ENCODE peak calls at places on chromosomes 12 and 14, in six cellular contexts. One of them, this sample, is unnamed.

GRCh38 chr14:24784981-24785380 is 151.0 kb upstream of the GZMB start:
- DNase-seq in heart left ventricle: no peak
- DNase-seq in iris pigment epithelial cell: no peak
- DNase-seq in right cardiac atrium: no peak
- DNase-seq in NCI-H2081: no peak
- DNase-seq in OCI-LY7: no peak
- DNase-seq in this sample: no peak

GRCh38 chr14:37864861-37865718 is 269.7 kb downstream of the TTC6 start:
- DNase-seq in heart left ventricle: no peak
- DNase-seq in iris pigment epithelial cell: peak
- DNase-seq in right cardiac atrium: no peak
- DNase-seq in NCI-H2081: no peak
- DNase-seq in OCI-LY7: no peak
- DNase-seq in this sample: no peak

GRCh38 chr12:68286396-68286795 is 33.0 kb upstream of the IL22 start:
- DNase-seq in heart left ventricle: no peak
- DNase-seq in iris pigment epithelial cell: no peak
- DNase-seq in right cardiac atrium: no peak
- DNase-seq in NCI-H2081: no peak
- DNase-seq in OCI-LY7: no peak
- DNase-seq in this sample: no peak

GRCh38 chr14:54478621-54479215 is 10.1 kb downstream of the GMFB start:
- DNase-seq in heart left ventricle: no peak
- DNase-seq in iris pigment epithelial cell: no peak
- DNase-seq in right cardiac atrium: no peak
- DNase-seq in NCI-H2081: no peak
- DNase-seq in OCI-LY7: no peak
- DNase-seq in this sample: no peak

GRCh38 chr12:49060237-49061156 is at the start of gene KMT2D:
- DNase-seq in heart left ventricle: peak
- DNase-seq in iris pigment epithelial cell: peak
- DNase-seq in right cardiac atrium: peak
- DNase-seq in NCI-H2081: peak
- DNase-seq in OCI-LY7: peak
- DNase-seq in this sample: peak

GRCh38 chr12:121871501-121871900 is 12.8 kb upstream of the HPD start:
- DNase-seq in heart left ventricle: no peak
- DNase-seq in iris pigment epithelial cell: no peak
- DNase-seq in right cardiac atrium: no peak
- DNase-seq in NCI-H2081: no peak
- DNase-seq in OCI-LY7: no peak
- DNase-seq in this sample: no peak

GRCh38 chr12:99444859-99445316 is 202.7 kb upstream of the GARIN6 start:
- DNase-seq in heart left ventricle: no peak
- DNase-seq in iris pigment epithelial cell: no peak
- DNase-seq in right cardiac atrium: no peak
- DNase-seq in NCI-H2081: no peak
- DNase-seq in OCI-LY7: no peak
- DNase-seq in this sample: no peak

GRCh38 chr14:65846469-65846868 is 433.9 kb downstream of the FUT8 start:
- DNase-seq in heart left ventricle: no peak
- DNase-seq in iris pigment epithelial cell: no peak
- DNase-seq in right cardiac atrium: no peak
- DNase-seq in NCI-H2081: no peak
- DNase-seq in OCI-LY7: no peak
- DNase-seq in this sample: no peak

GRCh38 chr14:68741839-68742470 is 50.9 kb downstream of the ZFP36L1 start:
- DNase-seq in heart left ventricle: no peak
- DNase-seq in iris pigment epithelial cell: no peak
- DNase-seq in right cardiac atrium: no peak
- DNase-seq in NCI-H2081: no peak
- DNase-seq in OCI-LY7: peak
- DNase-seq in this sample: no peak

GRCh38 chr12:106282457-106283097 is 20.0 kb upstream of the TCP11L2 start:
- DNase-seq in heart left ventricle: peak
- DNase-seq in iris pigment epithelial cell: peak
- DNase-seq in right cardiac atrium: no peak
- DNase-seq in NCI-H2081: no peak
- DNase-seq in OCI-LY7: peak
- DNase-seq in this sample: no peak

GRCh38 chr12:113874326-113874725 is 91.8 kb downstream of the RBM19 start:
- DNase-seq in heart left ventricle: no peak
- DNase-seq in iris pigment epithelial cell: no peak
- DNase-seq in right cardiac atrium: no peak
- DNase-seq in NCI-H2081: no peak
- DNase-seq in OCI-LY7: no peak
- DNase-seq in this sample: no peak

GRCh38 chr12:101609198-101609597 is 14.4 kb downstream of the MYBPC1 start:
- DNase-seq in heart left ventricle: no peak
- DNase-seq in iris pigment epithelial cell: no peak
- DNase-seq in right cardiac atrium: no peak
- DNase-seq in NCI-H2081: no peak
- DNase-seq in OCI-LY7: no peak
- DNase-seq in this sample: no peak

GRCh38 chr14:79730911-79731310 is 480.4 kb downstream of the DIO2 start:
- DNase-seq in heart left ventricle: no peak
- DNase-seq in iris pigment epithelial cell: peak
- DNase-seq in right cardiac atrium: no peak
- DNase-seq in NCI-H2081: no peak
- DNase-seq in OCI-LY7: no peak
- DNase-seq in this sample: no peak

GRCh38 chr12:53624453-53624852 is 1.7 kb downstream of the ATF7 start:
- DNase-seq in heart left ventricle: no peak
- DNase-seq in iris pigment epithelial cell: peak
- DNase-seq in right cardiac atrium: no peak
- DNase-seq in NCI-H2081: no peak
- DNase-seq in OCI-LY7: no peak
- DNase-seq in this sample: no peak

GRCh38 chr14:32606297-32606696 is 277.2 kb downstream of the AKAP6 start:
- DNase-seq in heart left ventricle: no peak
- DNase-seq in iris pigment epithelial cell: peak
- DNase-seq in right cardiac atrium: no peak
- DNase-seq in NCI-H2081: no peak
- DNase-seq in OCI-LY7: no peak
- DNase-seq in this sample: no peak

GRCh38 chr12:67892289-67892688 is 97.0 kb upstream of the IFNG-AS1 start:
- DNase-seq in heart left ventricle: no peak
- DNase-seq in iris pigment epithelial cell: no peak
- DNase-seq in right cardiac atrium: no peak
- DNase-seq in NCI-H2081: no peak
- DNase-seq in OCI-LY7: no peak
- DNase-seq in this sample: no peak

GRCh38 chr14:98606041-98606640 is 665.9 kb downstream of the BCL11B start:
- DNase-seq in heart left ventricle: no peak
- DNase-seq in iris pigment epithelial cell: no peak
- DNase-seq in right cardiac atrium: no peak
- DNase-seq in NCI-H2081: no peak
- DNase-seq in OCI-LY7: no peak
- DNase-seq in this sample: no peak

GRCh38 chr12:14814082-14814481 is at the start of gene SMCO3:
- DNase-seq in heart left ventricle: no peak
- DNase-seq in iris pigment epithelial cell: no peak
- DNase-seq in right cardiac atrium: no peak
- DNase-seq in NCI-H2081: no peak
- DNase-seq in OCI-LY7: no peak
- DNase-seq in this sample: no peak

GRCh38 chr14:94038921-94039629 is 12.9 kb downstream of the OTUB2 start:
- DNase-seq in heart left ventricle: no peak
- DNase-seq in iris pigment epithelial cell: no peak
- DNase-seq in right cardiac atrium: no peak
- DNase-seq in NCI-H2081: no peak
- DNase-seq in OCI-LY7: no peak
- DNase-seq in this sample: no peak

GRCh38 chr14:106459971-106460730 is 933.8 kb downstream of the TMEM121 start:
- DNase-seq in heart left ventricle: no peak
- DNase-seq in iris pigment epithelial cell: no peak
- DNase-seq in right cardiac atrium: no peak
- DNase-seq in NCI-H2081: no peak
- DNase-seq in OCI-LY7: peak
- DNase-seq in this sample: no peak

GRCh38 chr12:64104376-64104775 is 117.7 kb downstream of the KICS2 start:
- DNase-seq in heart left ventricle: no peak
- DNase-seq in iris pigment epithelial cell: peak
- DNase-seq in right cardiac atrium: no peak
- DNase-seq in NCI-H2081: no peak
- DNase-seq in OCI-LY7: no peak
- DNase-seq in this sample: no peak

GRCh38 chr14:63745858-63746425 is 18.1 kb upstream of the SGPP1 start:
- DNase-seq in heart left ventricle: no peak
- DNase-seq in iris pigment epithelial cell: no peak
- DNase-seq in right cardiac atrium: no peak
- DNase-seq in NCI-H2081: no peak
- DNase-seq in OCI-LY7: peak
- DNase-seq in this sample: no peak

GRCh38 chr14:52619692-52620091 is 67.1 kb downstream of the GPR137C start:
- DNase-seq in heart left ventricle: no peak
- DNase-seq in iris pigment epithelial cell: no peak
- DNase-seq in right cardiac atrium: no peak
- DNase-seq in NCI-H2081: no peak
- DNase-seq in OCI-LY7: no peak
- DNase-seq in this sample: no peak

GRCh38 chr14:63730659-63731058 is 2.8 kb upstream of the SGPP1 start:
- DNase-seq in heart left ventricle: no peak
- DNase-seq in iris pigment epithelial cell: no peak
- DNase-seq in right cardiac atrium: no peak
- DNase-seq in NCI-H2081: no peak
- DNase-seq in OCI-LY7: no peak
- DNase-seq in this sample: no peak

GRCh38 chr12:121894633-121895032 is 6.0 kb downstream of the PSMD9 start:
- DNase-seq in heart left ventricle: no peak
- DNase-seq in iris pigment epithelial cell: peak
- DNase-seq in right cardiac atrium: peak
- DNase-seq in NCI-H2081: peak
- DNase-seq in OCI-LY7: peak
- DNase-seq in this sample: no peak

GRCh38 chr12:49553512-49554088 is 14.3 kb downstream of the MCRS1 start:
- DNase-seq in heart left ventricle: no peak
- DNase-seq in iris pigment epithelial cell: peak
- DNase-seq in right cardiac atrium: no peak
- DNase-seq in NCI-H2081: peak
- DNase-seq in OCI-LY7: peak
- DNase-seq in this sample: no peak

This sample was measured in pulmonary artery endothelial cell.